ENCODE peak calls at places on chromosomes 13 and 19, in six cellular contexts. One of them, this sample, is unnamed.

GRCh38 chr13:85910962-85911361 is 111.7 kb upstream of the SLITRK6 start:
- DNase-seq in foreskin fibroblast: no peak
- DNase-seq in AG04450: no peak
- DNase-seq in A549: no peak
- DNase-seq in AG09309: no peak
- DNase-seq in psoas muscle: no peak
- DNase-seq in this sample: no peak

GRCh38 chr19:17322854-17323253 is 11.8 kb downstream of the ANO8 start:
- DNase-seq in foreskin fibroblast: peak
- DNase-seq in AG04450: no peak
- DNase-seq in A549: no peak
- DNase-seq in AG09309: no peak
- DNase-seq in psoas muscle: no peak
- DNase-seq in this sample: no peak

GRCh38 chr13:50589651-50590054 is 253.8 kb downstream of the DLEU7 start:
- DNase-seq in foreskin fibroblast: peak
- DNase-seq in AG04450: peak
- DNase-seq in A549: no peak
- DNase-seq in AG09309: peak
- DNase-seq in psoas muscle: no peak
- DNase-seq in this sample: no peak

GRCh38 chr13:94233401-94233800 is 246.1 kb downstream of the DCT start:
- DNase-seq in foreskin fibroblast: peak
- DNase-seq in AG04450: peak
- DNase-seq in A549: peak
- DNase-seq in AG09309: peak
- DNase-seq in psoas muscle: peak
- DNase-seq in this sample: no peak

GRCh38 chr19:47004012-47004465 is 15.6 kb upstream of the NPAS1 start:
- DNase-seq in foreskin fibroblast: no peak
- DNase-seq in AG04450: no peak
- DNase-seq in A549: no peak
- DNase-seq in AG09309: no peak
- DNase-seq in psoas muscle: no peak
- DNase-seq in this sample: no peak

GRCh38 chr19:6100284-6100915 is 9.9 kb downstream of the RFX2 start:
- DNase-seq in foreskin fibroblast: no peak
- DNase-seq in AG04450: no peak
- DNase-seq in A549: no peak
- DNase-seq in AG09309: no peak
- DNase-seq in psoas muscle: peak
- DNase-seq in this sample: no peak

GRCh38 chr13:31477961-31478360 is 261.4 kb upstream of the RXFP2 start:
- DNase-seq in foreskin fibroblast: peak
- DNase-seq in AG04450: no peak
- DNase-seq in A549: no peak
- DNase-seq in AG09309: peak
- DNase-seq in psoas muscle: no peak
- DNase-seq in this sample: no peak

GRCh38 chr13:30142502-30143211 is 164.7 kb downstream of the KATNAL1 start:
- DNase-seq in foreskin fibroblast: peak
- DNase-seq in AG04450: peak
- DNase-seq in A549: peak
- DNase-seq in AG09309: peak
- DNase-seq in psoas muscle: peak
- DNase-seq in this sample: no peak

GRCh38 chr19:5623397-5624153 is 692 bp downstream of the SAFB start:
- DNase-seq in foreskin fibroblast: peak
- DNase-seq in AG04450: no peak
- DNase-seq in A549: no peak
- DNase-seq in AG09309: no peak
- DNase-seq in psoas muscle: peak
- DNase-seq in this sample: no peak

GRCh38 chr13:100633461-100633860 is 41.1 kb downstream of the TMTC4 start:
- DNase-seq in foreskin fibroblast: peak
- DNase-seq in AG04450: peak
- DNase-seq in A549: no peak
- DNase-seq in AG09309: peak
- DNase-seq in psoas muscle: no peak
- DNase-seq in this sample: no peak

GRCh38 chr19:52646571-52647222 is 8.5 kb upstream of the ZNF83 start:
- DNase-seq in foreskin fibroblast: no peak
- DNase-seq in AG04450: no peak
- DNase-seq in A549: no peak
- DNase-seq in AG09309: no peak
- DNase-seq in psoas muscle: no peak
- DNase-seq in this sample: no peak

GRCh38 chr13:26247608-26248007 is 6.3 kb upstream of the CDK8 start:
- DNase-seq in foreskin fibroblast: no peak
- DNase-seq in AG04450: no peak
- DNase-seq in A549: no peak
- DNase-seq in AG09309: no peak
- DNase-seq in psoas muscle: no peak
- DNase-seq in this sample: no peak

GRCh38 chr13:26246154-26246553 is 7.8 kb upstream of the CDK8 start:
- DNase-seq in foreskin fibroblast: no peak
- DNase-seq in AG04450: no peak
- DNase-seq in A549: no peak
- DNase-seq in AG09309: no peak
- DNase-seq in psoas muscle: no peak
- DNase-seq in this sample: no peak

GRCh38 chr13:26247011-26247410 is 6.9 kb upstream of the CDK8 start:
- DNase-seq in foreskin fibroblast: no peak
- DNase-seq in AG04450: no peak
- DNase-seq in A549: no peak
- DNase-seq in AG09309: no peak
- DNase-seq in psoas muscle: no peak
- DNase-seq in this sample: no peak

GRCh38 chr13:26253262-26253786 is 605 bp upstream of the CDK8 start:
- DNase-seq in foreskin fibroblast: no peak
- DNase-seq in AG04450: no peak
- DNase-seq in A549: no peak
- DNase-seq in AG09309: no peak
- DNase-seq in psoas muscle: no peak
- DNase-seq in this sample: no peak

GRCh38 chr13:26249551-26249950 is 4.4 kb upstream of the CDK8 start:
- DNase-seq in foreskin fibroblast: no peak
- DNase-seq in AG04450: no peak
- DNase-seq in A549: no peak
- DNase-seq in AG09309: no peak
- DNase-seq in psoas muscle: no peak
- DNase-seq in this sample: no peak
- H3K4me3 ChIP-seq in foreskin fibroblast: no peak
- H3K4me3 ChIP-seq in AG04450: no peak
- H3K4me3 ChIP-seq in A549: no peak
- H3K4me3 ChIP-seq in AG09309: no peak
- H3K4me3 ChIP-seq in psoas muscle: no peak
- H3K4me3 ChIP-seq in this sample: no peak

DNA sequence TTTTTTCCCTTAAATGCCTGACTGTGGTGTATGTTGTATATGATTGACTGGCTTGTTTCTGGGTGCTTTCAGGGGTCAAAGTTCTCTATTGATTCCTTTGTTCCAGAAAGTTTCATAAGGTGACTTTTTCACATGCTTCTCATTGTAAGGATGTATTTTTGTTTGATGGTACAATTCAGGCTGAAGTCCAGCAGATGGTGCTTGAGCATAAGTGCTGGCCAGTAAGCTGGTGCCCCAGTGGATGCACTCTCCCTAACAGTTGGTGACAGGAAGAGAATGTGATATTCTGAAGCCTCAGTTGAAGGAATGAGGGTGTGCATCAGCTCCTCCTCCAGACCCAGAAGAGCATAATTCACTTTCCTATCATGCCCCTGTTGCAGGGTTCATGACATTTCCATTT is 1941.6 kb upstream of the PRR20A start:
- DNase-seq in foreskin fibroblast: no peak
- DNase-seq in AG04450: no peak
- DNase-seq in A549: no peak
- DNase-seq in AG09309: no peak
- DNase-seq in psoas muscle: no peak
- DNase-seq in this sample: no peak
- TF ChIP-seq CTCF in foreskin fibroblast: no peak
- TF ChIP-seq CTCF in AG04450: no peak
- TF ChIP-seq CTCF in A549: no peak
- TF ChIP-seq CTCF in AG09309: no peak
- TF ChIP-seq CTCF in psoas muscle: no peak
- TF ChIP-seq CTCF in this sample: no peak

DNA sequence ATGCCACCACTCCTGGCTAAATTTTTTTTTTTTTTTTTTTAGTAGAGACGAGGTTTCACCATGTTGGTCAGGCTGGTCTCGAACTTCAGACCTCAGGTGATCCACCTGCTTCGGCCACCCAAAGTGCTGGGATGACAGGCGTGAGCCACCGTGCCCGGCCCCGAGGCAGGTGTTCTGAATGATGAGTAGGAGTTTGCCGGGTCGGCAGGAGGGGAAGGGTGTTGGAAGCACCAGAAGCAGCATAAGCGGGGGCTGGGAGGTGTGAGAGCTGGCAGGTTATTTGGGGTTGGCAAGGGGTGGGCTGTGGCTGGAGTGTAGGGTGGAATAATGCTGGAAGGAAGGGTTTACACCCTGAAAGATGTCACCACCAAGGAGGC is 1.8 kb downstream of the SPPL2B start:
- DNase-seq in foreskin fibroblast: no peak
- DNase-seq in AG04450: no peak
- DNase-seq in A549: no peak
- DNase-seq in AG09309: no peak
- DNase-seq in psoas muscle: no peak
- DNase-seq in this sample: no peak
- H3K4me3 ChIP-seq in foreskin fibroblast: no peak
- H3K4me3 ChIP-seq in AG04450: no peak
- H3K4me3 ChIP-seq in A549: no peak
- H3K4me3 ChIP-seq in AG09309: no peak
- H3K4me3 ChIP-seq in psoas muscle: peak
- H3K4me3 ChIP-seq in this sample: no peak

GRCh38 chr13:108915095-108915633 is 285.8 kb downstream of the MYO16 start:
- DNase-seq in foreskin fibroblast: peak
- DNase-seq in AG04450: peak
- DNase-seq in A549: no peak
- DNase-seq in AG09309: no peak
- DNase-seq in psoas muscle: no peak
- DNase-seq in this sample: no peak
- TF ChIP-seq CTCF in foreskin fibroblast: peak
- TF ChIP-seq CTCF in AG04450: peak
- TF ChIP-seq CTCF in A549: peak
- TF ChIP-seq CTCF in AG09309: peak
- TF ChIP-seq CTCF in psoas muscle: peak
- TF ChIP-seq CTCF in this sample: peak

DNA sequence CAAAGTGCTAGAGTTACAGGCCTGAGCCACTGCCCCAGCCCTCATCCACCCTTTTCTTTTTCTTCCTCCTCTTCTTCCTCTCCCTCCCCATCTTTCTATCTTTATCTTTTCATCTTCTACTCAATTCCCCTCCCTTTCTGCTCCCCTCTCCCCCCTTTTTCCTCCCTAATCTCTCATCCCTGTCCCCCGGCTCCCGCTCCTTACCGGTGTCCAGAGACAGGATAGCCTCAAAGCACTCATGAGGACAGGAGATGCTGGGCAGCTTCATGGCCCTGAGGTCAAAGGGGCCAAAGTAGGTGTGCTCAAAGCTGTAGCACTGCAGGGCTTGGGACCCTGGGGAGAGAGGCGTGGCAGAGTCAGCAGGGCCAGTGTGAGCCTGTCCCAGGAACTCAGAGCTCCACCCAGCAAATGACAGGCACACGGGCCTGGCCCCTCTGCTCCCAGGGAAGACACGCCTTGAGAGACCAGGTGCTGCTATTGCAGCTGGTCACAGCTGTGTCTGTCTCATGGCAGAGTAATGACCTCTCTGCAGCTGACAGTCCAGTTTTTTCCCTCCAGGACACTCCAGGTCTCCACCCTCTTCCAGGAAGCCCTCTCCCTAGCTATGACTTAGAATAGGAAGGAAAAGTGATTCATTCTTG is 2.6 kb downstream of the LYPD5 start:
- DNase-seq in foreskin fibroblast: no peak
- DNase-seq in AG04450: no peak
- DNase-seq in A549: no peak
- DNase-seq in AG09309: no peak
- DNase-seq in psoas muscle: no peak
- DNase-seq in this sample: no peak
- H3K4me3 ChIP-seq in foreskin fibroblast: no peak
- H3K4me3 ChIP-seq in AG04450: no peak
- H3K4me3 ChIP-seq in A549: no peak
- H3K4me3 ChIP-seq in AG09309: no peak
- H3K4me3 ChIP-seq in psoas muscle: no peak
- H3K4me3 ChIP-seq in this sample: no peak

GRCh38 chr19:27774827-27775226 is 1438.1 kb downstream of the UQCRFS1 start:
- DNase-seq in foreskin fibroblast: no peak
- DNase-seq in AG04450: no peak
- DNase-seq in A549: no peak
- DNase-seq in AG09309: no peak
- DNase-seq in psoas muscle: no peak
- DNase-seq in this sample: no peak

GRCh38 chr19:27775395-27775794 is 1437.6 kb downstream of the UQCRFS1 start:
- DNase-seq in foreskin fibroblast: no peak
- DNase-seq in AG04450: no peak
- DNase-seq in A549: no peak
- DNase-seq in AG09309: no peak
- DNase-seq in psoas muscle: no peak
- DNase-seq in this sample: no peak

GRCh38 chr19:27777242-27777641 is 1435.7 kb downstream of the UQCRFS1 start:
- DNase-seq in foreskin fibroblast: no peak
- DNase-seq in AG04450: no peak
- DNase-seq in A549: no peak
- DNase-seq in AG09309: no peak
- DNase-seq in psoas muscle: no peak
- DNase-seq in this sample: no peak

GRCh38 chr19:27776524-27776923 is 1436.4 kb downstream of the UQCRFS1 start:
- DNase-seq in foreskin fibroblast: no peak
- DNase-seq in AG04450: no peak
- DNase-seq in A549: no peak
- DNase-seq in AG09309: no peak
- DNase-seq in psoas muscle: no peak
- DNase-seq in this sample: no peak

DNA sequence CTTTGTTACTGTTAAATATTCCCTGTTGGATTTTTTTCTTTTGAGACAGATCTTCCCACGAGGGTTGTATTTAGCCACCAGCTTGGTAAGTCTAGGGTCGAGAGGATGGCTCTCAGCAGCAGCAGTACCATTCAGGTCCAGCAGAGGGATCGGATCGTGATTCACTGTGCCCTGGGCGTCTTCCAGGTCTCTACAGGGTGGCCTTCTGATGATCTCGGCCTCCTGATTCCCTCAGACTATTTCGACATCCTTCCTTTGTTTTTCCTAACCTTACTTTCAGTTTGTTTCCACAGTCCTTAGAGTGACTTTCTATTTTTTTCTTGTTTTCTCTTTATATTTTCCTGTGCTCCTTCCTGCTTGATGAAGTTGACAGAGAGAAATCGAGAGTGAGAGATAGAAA is 1436.9 kb downstream of the UQCRFS1 start:
- DNase-seq in foreskin fibroblast: peak
- DNase-seq in AG04450: no peak
- DNase-seq in A549: peak
- DNase-seq in AG09309: no peak
- DNase-seq in psoas muscle: no peak
- DNase-seq in this sample: no peak
- TF ChIP-seq CTCF in foreskin fibroblast: peak
- TF ChIP-seq CTCF in AG04450: peak
- TF ChIP-seq CTCF in A549: no peak
- TF ChIP-seq CTCF in AG09309: peak
- TF ChIP-seq CTCF in psoas muscle: peak
- TF ChIP-seq CTCF in this sample: peak

GRCh38 chr13:59680429-59681024 is 483.2 kb downstream of the DIAPH3 start:
- DNase-seq in foreskin fibroblast: peak
- DNase-seq in AG04450: no peak
- DNase-seq in A549: no peak
- DNase-seq in AG09309: no peak
- DNase-seq in psoas muscle: no peak
- DNase-seq in this sample: no peak
- H3K4me3 ChIP-seq in foreskin fibroblast: no peak
- H3K4me3 ChIP-seq in AG04450: no peak
- H3K4me3 ChIP-seq in A549: no peak
- H3K4me3 ChIP-seq in AG09309: no peak
- H3K4me3 ChIP-seq in psoas muscle: no peak
- H3K4me3 ChIP-seq in this sample: no peak

GRCh38 chr19:11254662-11255061 is 7.7 kb downstream of the DOCK6 start:
- DNase-seq in foreskin fibroblast: no peak
- DNase-seq in AG04450: no peak
- DNase-seq in A549: no peak
- DNase-seq in AG09309: no peak
- DNase-seq in psoas muscle: no peak
- DNase-seq in this sample: no peak
- TF ChIP-seq CTCF in foreskin fibroblast: no peak
- TF ChIP-seq CTCF in AG04450: no peak
- TF ChIP-seq CTCF in A549: no peak
- TF ChIP-seq CTCF in AG09309: peak
- TF ChIP-seq CTCF in psoas muscle: no peak
- TF ChIP-seq CTCF in this sample: peak